ENCODE peak calls at places on chromosomes 2 and 18, in four cellular contexts. One of them, this sample, is unnamed.

GRCh38 chr2:153872311-153873061 is 764 bp downstream of the GALNT13 start:
- DNase-seq in CD8-positive, alpha-beta memory T cell: no peak
- DNase-seq in stimulated activated CD8-positive, alpha-beta memory T cell treated with anti-CD3 and anti-CD28 coated beads, Interleukin-7, amount 100 ng/mL, for 24 hours: no peak
- DNase-seq in fibroblast of the aortic adventitia: no peak
- DNase-seq in this sample: no peak

GRCh38 chr2:132449868-132450267 is 33.3 kb downstream of the GPR39 start:
- DNase-seq in CD8-positive, alpha-beta memory T cell: no peak
- DNase-seq in fibroblast of the aortic adventitia: no peak
- DNase-seq in stimulated activated CD8-positive, alpha-beta memory T cell treated with anti-CD3 and anti-CD28 coated beads, Interleukin-7, amount 100 ng/mL, for 24 hours: no peak
- DNase-seq in this sample: no peak

GRCh38 chr2:219124379-219125110 is 36.1 kb downstream of the NHEJ1 start:
- DNase-seq in fibroblast of the aortic adventitia: peak
- DNase-seq in CD8-positive, alpha-beta memory T cell: no peak
- DNase-seq in stimulated activated CD8-positive, alpha-beta memory T cell treated with anti-CD3 and anti-CD28 coated beads, Interleukin-7, amount 100 ng/mL, for 24 hours: no peak
- DNase-seq in this sample: no peak

GRCh38 chr18:35938158-35938557 is 34.3 kb upstream of the RMP24 start:
- DNase-seq in fibroblast of the aortic adventitia: peak
- DNase-seq in CD8-positive, alpha-beta memory T cell: no peak
- DNase-seq in stimulated activated CD8-positive, alpha-beta memory T cell treated with anti-CD3 and anti-CD28 coated beads, Interleukin-7, amount 100 ng/mL, for 24 hours: no peak
- DNase-seq in this sample: no peak

GRCh38 chr18:62881509-62882016 is 166.2 kb downstream of the PHLPP1 start:
- DNase-seq in CD8-positive, alpha-beta memory T cell: no peak
- DNase-seq in stimulated activated CD8-positive, alpha-beta memory T cell treated with anti-CD3 and anti-CD28 coated beads, Interleukin-7, amount 100 ng/mL, for 24 hours: no peak
- DNase-seq in fibroblast of the aortic adventitia: peak
- DNase-seq in this sample: no peak

GRCh38 chr2:10159086-10159485 is 36.5 kb downstream of the RRM2 start:
- DNase-seq in fibroblast of the aortic adventitia: no peak
- DNase-seq in CD8-positive, alpha-beta memory T cell: no peak
- DNase-seq in stimulated activated CD8-positive, alpha-beta memory T cell treated with anti-CD3 and anti-CD28 coated beads, Interleukin-7, amount 100 ng/mL, for 24 hours: no peak
- DNase-seq in this sample: no peak

GRCh38 chr2:101806123-101806522 is 108.6 kb downstream of the MAP4K4 start:
- DNase-seq in fibroblast of the aortic adventitia: peak
- DNase-seq in stimulated activated CD8-positive, alpha-beta memory T cell treated with anti-CD3 and anti-CD28 coated beads, Interleukin-7, amount 100 ng/mL, for 24 hours: no peak
- DNase-seq in CD8-positive, alpha-beta memory T cell: no peak
- DNase-seq in this sample: no peak

GRCh38 chr2:27194538-27195354 is 17.1 kb upstream of the ATRAID start:
- DNase-seq in fibroblast of the aortic adventitia: no peak
- DNase-seq in CD8-positive, alpha-beta memory T cell: no peak
- DNase-seq in stimulated activated CD8-positive, alpha-beta memory T cell treated with anti-CD3 and anti-CD28 coated beads, Interleukin-7, amount 100 ng/mL, for 24 hours: no peak
- DNase-seq in this sample: no peak

GRCh38 chr2:177038772-177039484 is 173.7 kb upstream of the HNRNPA3 start:
- DNase-seq in fibroblast of the aortic adventitia: no peak
- DNase-seq in stimulated activated CD8-positive, alpha-beta memory T cell treated with anti-CD3 and anti-CD28 coated beads, Interleukin-7, amount 100 ng/mL, for 24 hours: no peak
- DNase-seq in CD8-positive, alpha-beta memory T cell: no peak
- DNase-seq in this sample: no peak

GRCh38 chr2:159614534-159615186 is 1.7 kb downstream of the BAZ2B start:
- DNase-seq in fibroblast of the aortic adventitia: peak
- DNase-seq in CD8-positive, alpha-beta memory T cell: no peak
- DNase-seq in stimulated activated CD8-positive, alpha-beta memory T cell treated with anti-CD3 and anti-CD28 coated beads, Interleukin-7, amount 100 ng/mL, for 24 hours: no peak
- DNase-seq in this sample: no peak